ENCODE peak calls at places on chromosome 16, in seven cellular contexts. R is anterior cingulate cortex; F is Karpas-422; Y is AML-193; X is cardiac septum; I is activated T-cell treated with anti-CD3 and anti-CD28 coated beads for 1 hour; H is effector CD4-positive, alpha-beta T cell. W is an unnamed sample.

GRCh38 chr16:17303101-17303500 is 167.7 kb downstream of the XYLT1 start:
- DNase-seq in R (no peak), F (peak), Y (peak), I (no peak), H (no peak), X (no peak), W (no peak)

GRCh38 chr16:68520649-68521086 is 18.4 kb upstream of the ZFP90 start:
- DNase-seq in Y (peak), I (peak), X (peak), F (peak), R (peak), H (peak), W (peak)

GRCh38 chr16:73058221-73058615 is 10.3 kb upstream of the ZFHX3 start:
- DNase-seq in R (no peak), F (peak), H (no peak), I (no peak), X (no peak), Y (peak), W (peak)

GRCh38 chr16:64339052-64339770 is 782.7 kb downstream of the CDH11 start:
- DNase-seq in H (no peak), Y (no peak), I (no peak), X (no peak), R (no peak), F (peak), W (no peak)

GRCh38 chr16:15973460-15973859 is 24.0 kb downstream of the ABCC1 start:
- DNase-seq in X (no peak), Y (no peak), F (no peak), I (no peak), H (no peak), R (no peak), W (no peak)

GRCh38 chr16:67116388-67117311 is 6.9 kb downstream of the PHAF1 start:
- DNase-seq in F (no peak), R (no peak), Y (peak), X (no peak), I (no peak), H (no peak), W (peak)

GRCh38 chr16:2514333-2515179 is 804 bp downstream of the ATP6V0C start:
- DNase-seq in F (peak), H (no peak), I (no peak), Y (no peak), R (no peak), X (no peak), W (peak)

GRCh38 chr16:12324152-12324551 is 347.6 kb downstream of the SNX29 start:
- DNase-seq in R (no peak), Y (no peak), H (no peak), F (no peak), X (no peak), I (no peak), W (no peak)

GRCh38 chr16:2818278-2818876 is 1.3 kb downstream of the PRSS21 start:
- DNase-seq in F (no peak), Y (no peak), R (no peak), H (no peak), X (peak), I (no peak), W (peak)

GRCh38 chr16:86752582-86753175 is 174.3 kb downstream of the FOXL1 start:
- DNase-seq in H (no peak), I (no peak), F (no peak), X (no peak), R (no peak), Y (no peak), W (no peak)

GRCh38 chr16:67199011-67199807 is at the start of gene ELMO3:
- DNase-seq in H (no peak), F (no peak), I (no peak), Y (no peak), X (no peak), R (no peak), W (no peak)

GRCh38 chr16:63038563-63039131 is 1002.4 kb upstream of the CDH8 start:
- DNase-seq in F (no peak), I (no peak), Y (no peak), R (no peak), X (no peak), H (no peak), W (no peak)

GRCh38 chr16:30063893-30064745 is 1.4 kb upstream of the ALDOA start:
- DNase-seq in X (peak), Y (peak), H (peak), F (peak), I (peak), R (peak), W (peak)

GRCh38 chr16:10981697-10982216 is 37.4 kb downstream of the CLEC16A start:
- DNase-seq in I (no peak), Y (peak), F (peak), R (no peak), X (no peak), H (no peak), W (no peak)